ENCODE peak calls at places on chromosomes 12 and 14, in four cellular contexts. E is endothelial cell of umbilical vein, C is GM12865, Y is M059J. R is an unnamed sample.

GRCh38 chr12:738712-739111 is 13.7 kb upstream of the WNK1 start:
- DNase-seq in E (peak), C (no peak), Y (no peak), R (no peak)

GRCh38 chr14:97029800-97030199 is 232.6 kb downstream of the VRK1 start:
- DNase-seq in E (no peak), C (no peak), Y (no peak), R (no peak)

GRCh38 chr14:103868242-103868897 is 21.0 kb upstream of the PPP1R13B start:
- DNase-seq in E (no peak), C (no peak), Y (no peak), R (no peak)

GRCh38 chr12:107320929-107321618 is 227.7 kb upstream of the CRY1 start:
- DNase-seq in E (no peak), C (no peak), Y (peak), R (no peak)

GRCh38 chr12:22016982-22017381 is 29.0 kb upstream of the CMAS start:
- DNase-seq in E (no peak), C (no peak), Y (no peak), R (no peak)

GRCh38 chr14:77151918-77152588 is 10.5 kb upstream of the ZDHHC22 start:
- DNase-seq in E (peak), C (peak), Y (peak), R (no peak)

GRCh38 chr12:69272511-69272910 is 33.1 kb downstream of the CPSF6 start:
- DNase-seq in E (no peak), C (no peak), Y (no peak), R (no peak)

GRCh38 chr14:77151245-77151644 is 9.7 kb upstream of the ZDHHC22 start:
- DNase-seq in E (peak), C (no peak), Y (peak), R (no peak)

GRCh38 chr14:32354716-32355115 is 25.6 kb downstream of the AKAP6 start:
- DNase-seq in E (no peak), C (no peak), Y (no peak), R (no peak)

GRCh38 chr14:78356406-78356805 is 186.2 kb downstream of the NRXN3 start:
- DNase-seq in E (no peak), C (no peak), Y (no peak), R (no peak)

GRCh38 chr12:52210925-52211650 is 19.3 kb upstream of the KRT80 start:
- DNase-seq in E (no peak), C (no peak), Y (no peak), R (no peak)

GRCh38 chr12:17470460-17470859 is 619.5 kb downstream of the RERGL start:
- DNase-seq in E (no peak), C (no peak), Y (no peak), R (no peak)

GRCh38 chr12:28543021-28543890 is 353.0 kb downstream of the CCDC91 start:
- DNase-seq in E (no peak), C (peak), Y (no peak), R (no peak)

GRCh38 chr14:70934084-70934483 is 26.8 kb downstream of the PCNX1 start:
- DNase-seq in E (no peak), C (no peak), Y (no peak), R (no peak)

GRCh38 chr14:21440857-21441256 is 15.1 kb downstream of the CHD8 start:
- DNase-seq in E (no peak), C (no peak), Y (no peak), R (no peak)

GRCh38 chr12:34188974-34189373 is 166.7 kb downstream of the ALG10 start:
- DNase-seq in E (no peak), C (no peak), Y (no peak), R (no peak)

GRCh38 chr14:47935332-47935731 is 259.9 kb upstream of the MDGA2 start:
- DNase-seq in E (no peak), C (no peak), Y (no peak), R (no peak)

GRCh38 chr12:76155157-76155556 is 70.7 kb upstream of the NAP1L1 start:
- DNase-seq in E (no peak), C (no peak), Y (no peak), R (no peak)

GRCh38 chr12:118068361-118068958 is 7.5 kb upstream of the WSB2 start:
- DNase-seq in E (no peak), C (no peak), Y (no peak), R (no peak)

GRCh38 chr14:74691456-74691855 is 21.4 kb downstream of the AREL1 start:
- DNase-seq in E (no peak), C (no peak), Y (no peak), R (no peak)

GRCh38 chr14:105087308-105087962 is 22.2 kb upstream of the GPR132 start:
- DNase-seq in E (no peak), C (no peak), Y (peak), R (no peak)

GRCh38 chr14:44720707-44721106 is 213.6 kb upstream of the FSCB start:
- DNase-seq in E (no peak), C (no peak), Y (no peak), R (no peak)

GRCh38 chr14:93133476-93133875 is 17.8 kb upstream of the ITPK1 start:
- DNase-seq in E (no peak), C (no peak), Y (peak), R (no peak)

GRCh38 chr14:35121026-35121886 is 534 bp downstream of the PPP2R3C start:
- DNase-seq in E (no peak), C (peak), Y (peak), R (no peak)

R was measured in pulmonary artery endothelial cell.